ENCODE peak calls at places on chromosome 1, in nine cellular contexts. G, T, N, F, O, Q, M, U and S are unnamed samples.

GRCh38 chr1:61082336-61083013 is at the start of gene NFIA:
- DNase-seq in G (peak; percentile 77), T (no peak), N (peak; percentile 26), F (no peak), O (peak; percentile 66), Q (no peak), M (peak; percentile 61), U (no peak), S (peak; percentile 31)

GRCh38 chr1:63618001-63618400 is 24.8 kb downstream of the PGM1 start:
- DNase-seq in G (no peak), T (no peak), N (no peak), F (no peak), O (peak; percentile 14), Q (no peak), M (no peak), U (no peak), S (no peak)

GRCh38 chr1:40313329-40313957 is 3.6 kb downstream of the COL9A2 start:
- DNase-seq in G (no peak), T (peak; percentile 54), N (no peak), F (no peak), O (no peak), Q (no peak), M (no peak), U (no peak), S (no peak)

GRCh38 chr1:174912243-174912642 is 87.5 kb upstream of the CACYBP start:
- DNase-seq in G (no peak), T (no peak), N (no peak), F (no peak), O (no peak), Q (no peak), M (peak; percentile 54), U (no peak), S (no peak)

GRCh38 chr1:206505702-206506375 is 1.5 kb upstream of the RASSF5 start:
- DNase-seq in G (peak; percentile 16), T (no peak), N (no peak), F (no peak), O (peak; percentile 37), Q (no peak), M (no peak), U (no peak), S (no peak)

GRCh38 chr1:221440658-221441057 is 301.2 kb downstream of the DUSP10 start:
- DNase-seq in G (no peak), T (no peak), N (no peak), F (no peak), O (peak; percentile 41), Q (no peak), M (no peak), U (no peak), S (no peak)

GRCh38 chr1:190479537-190479936 is 1.9 kb upstream of the BRINP3 start:
- DNase-seq in G (peak; percentile 33), T (no peak), N (no peak), F (no peak), O (no peak), Q (no peak), M (no peak), U (no peak), S (peak; percentile 50)

GRCh38 chr1:31699341-31699891 is 4.4 kb downstream of the COL16A1 start:
- DNase-seq in G (no peak), T (no peak), N (no peak), F (no peak), O (no peak), Q (no peak), M (no peak), U (no peak), S (no peak)

GRCh38 chr1:201917362-201918033 is 28.8 kb downstream of the SHISA4 start:
- DNase-seq in G (no peak), T (no peak), N (no peak), F (no peak), O (peak; percentile 78), Q (no peak), M (no peak), U (no peak), S (no peak)

GRCh38 chr1:984476-984814 is 2.6 kb upstream of the PERM1 start:
- DNase-seq in G (no peak), T (no peak), N (no peak), F (no peak), O (no peak), Q (no peak), M (no peak), U (no peak), S (no peak)

GRCh38 chr1:194117582-194117981 is 931.2 kb upstream of the B3GALT2 start:
- DNase-seq in G (no peak), T (no peak), N (no peak), F (no peak), O (no peak), Q (no peak), M (no peak), U (no peak), S (no peak)

GRCh38 chr1:24501371-24502167 is 1.1 kb upstream of the RCAN3 start:
- DNase-seq in G (peak; percentile 53), T (peak; percentile 26), N (no peak), F (no peak), O (no peak), Q (no peak), M (peak; percentile 65), U (no peak), S (no peak)

GRCh38 chr1:29804181-29804899 is 568.0 kb downstream of the PTPRU start:
- DNase-seq in G (no peak), T (no peak), N (no peak), F (no peak), O (no peak), Q (no peak), M (peak; percentile 10), U (no peak), S (no peak)

GRCh38 chr1:14682941-14683340 is 84.5 kb downstream of the KAZN start:
- DNase-seq in G (no peak), T (no peak), N (no peak), F (no peak), O (no peak), Q (no peak), M (no peak), U (no peak), S (no peak)